ENCODE peak calls at places on chromosomes 2 and 18, in nine cellular contexts. B is glutamatergic neuron, P is endothelial cell, Y is lung, G is A549, J is brain microvascular endothelial cell, N is GM13976, A is epithelial cell of esophagus, E is tibial artery. M is an unnamed sample.

GRCh38 chr18:21853020-21853419 is 112.4 kb downstream of the MIB1 start:
- DNase-seq in B (no peak), P (no peak), Y (no peak), G (no peak), J (peak), N (peak), A (no peak), E (no peak), M (no peak)

GRCh38 chr2:23658466-23658942 is 268.4 kb downstream of the ATAD2B start:
- DNase-seq in B (no peak), P (no peak), Y (no peak), G (no peak), J (peak), N (peak), A (no peak), E (no peak), M (peak)

GRCh38 chr18:36465970-36466369 is 168.5 kb downstream of the FHOD3 start:
- DNase-seq in B (no peak), P (no peak), Y (no peak), G (no peak), J (no peak), N (no peak), A (no peak), E (no peak), M (no peak)

GRCh38 chr2:111624401-111625156 is 259.4 kb downstream of the ANAPC1 start:
- DNase-seq in B (no peak), P (no peak), Y (no peak), G (peak), J (no peak), N (no peak), A (peak), E (no peak), M (no peak)

GRCh38 chr18:55241016-55241415 is 281.8 kb upstream of the CCDC68 start:
- DNase-seq in B (no peak), P (no peak), Y (no peak), G (no peak), J (no peak), N (no peak), A (no peak), E (no peak), M (no peak)

GRCh38 chr2:202034249-202035088 is 814 bp downstream of the FZD7 start:
- DNase-seq in B (peak), P (peak), Y (no peak), G (peak), J (peak), N (peak), A (peak), E (peak), M (peak)

GRCh38 chr2:8364668-8365067 is 317.2 kb upstream of the ID2 start:
- DNase-seq in B (no peak), P (no peak), Y (no peak), G (peak), J (no peak), N (no peak), A (no peak), E (no peak), M (no peak)

GRCh38 chr2:11379558-11379957 is 35.1 kb upstream of the ROCK2 start:
- DNase-seq in B (no peak), P (no peak), Y (no peak), G (no peak), J (no peak), N (no peak), A (peak), E (no peak), M (no peak)

GRCh38 chr2:10530607-10531239 is 82.6 kb upstream of the ODC1 start:
- DNase-seq in B (no peak), P (no peak), Y (no peak), G (no peak), J (no peak), N (no peak), A (no peak), E (peak), M (no peak)

GRCh38 chr2:161312996-161313395 is 4.8 kb downstream of the PSMD14 start:
- DNase-seq in B (no peak), P (no peak), Y (no peak), G (peak), J (no peak), N (no peak), A (peak), E (no peak), M (no peak)

GRCh38 chr2:96205888-96206287 is 2.7 kb downstream of the STARD7 start:
- DNase-seq in B (no peak), P (no peak), Y (no peak), G (no peak), J (peak), N (no peak), A (peak), E (no peak), M (no peak)

GRCh38 chr2:147711031-147711430 is 133.8 kb upstream of the ACVR2A start:
- DNase-seq in B (no peak), P (no peak), Y (no peak), G (no peak), J (no peak), N (no peak), A (peak), E (no peak), M (no peak)

GRCh38 chr2:17879137-17879912 is 858 bp downstream of the KCNS3 start:
- DNase-seq in B (peak), P (peak), Y (peak), G (peak), J (peak), N (peak), A (peak), E (peak), M (peak)

GRCh38 chr2:13652531-13653313 is 936.0 kb downstream of the TRIB2 start:
- DNase-seq in B (no peak), P (no peak), Y (no peak), G (no peak), J (peak), N (no peak), A (peak), E (no peak), M (peak)

GRCh38 chr2:44943693-44944101 is 2.2 kb downstream of the SIX3 start:
- DNase-seq in B (no peak), P (no peak), Y (no peak), G (no peak), J (no peak), N (peak), A (no peak), E (no peak), M (no peak)

GRCh38 chr2:179455824-179456223 is 191.2 kb upstream of the SESTD1 start:
- DNase-seq in B (no peak), P (no peak), Y (no peak), G (no peak), J (peak), N (no peak), A (peak), E (no peak), M (no peak)

GRCh38 chr18:37712776-37713175 is 147.2 kb upstream of the CELF4 start:
- DNase-seq in B (no peak), P (no peak), Y (no peak), G (no peak), J (no peak), N (no peak), A (peak), E (no peak), M (no peak)

GRCh38 chr2:2577366-2577765 is 246.3 kb upstream of the MYT1L start:
- DNase-seq in B (peak), P (no peak), Y (no peak), G (no peak), J (no peak), N (no peak), A (no peak), E (no peak), M (no peak)

GRCh38 chr2:2580341-2580740 is 249.3 kb upstream of the MYT1L start:
- DNase-seq in B (no peak), P (no peak), Y (no peak), G (no peak), J (no peak), N (no peak), A (no peak), E (peak), M (no peak)

GRCh38 chr2:2582998-2583545 is 252.0 kb upstream of the MYT1L start:
- DNase-seq in B (no peak), P (no peak), Y (no peak), G (no peak), J (no peak), N (no peak), A (no peak), E (no peak), M (no peak)

GRCh38 chr2:2579814-2580213 is 248.7 kb upstream of the MYT1L start:
- DNase-seq in B (no peak), P (no peak), Y (no peak), G (no peak), J (no peak), N (no peak), A (no peak), E (no peak), M (no peak)

DNA sequence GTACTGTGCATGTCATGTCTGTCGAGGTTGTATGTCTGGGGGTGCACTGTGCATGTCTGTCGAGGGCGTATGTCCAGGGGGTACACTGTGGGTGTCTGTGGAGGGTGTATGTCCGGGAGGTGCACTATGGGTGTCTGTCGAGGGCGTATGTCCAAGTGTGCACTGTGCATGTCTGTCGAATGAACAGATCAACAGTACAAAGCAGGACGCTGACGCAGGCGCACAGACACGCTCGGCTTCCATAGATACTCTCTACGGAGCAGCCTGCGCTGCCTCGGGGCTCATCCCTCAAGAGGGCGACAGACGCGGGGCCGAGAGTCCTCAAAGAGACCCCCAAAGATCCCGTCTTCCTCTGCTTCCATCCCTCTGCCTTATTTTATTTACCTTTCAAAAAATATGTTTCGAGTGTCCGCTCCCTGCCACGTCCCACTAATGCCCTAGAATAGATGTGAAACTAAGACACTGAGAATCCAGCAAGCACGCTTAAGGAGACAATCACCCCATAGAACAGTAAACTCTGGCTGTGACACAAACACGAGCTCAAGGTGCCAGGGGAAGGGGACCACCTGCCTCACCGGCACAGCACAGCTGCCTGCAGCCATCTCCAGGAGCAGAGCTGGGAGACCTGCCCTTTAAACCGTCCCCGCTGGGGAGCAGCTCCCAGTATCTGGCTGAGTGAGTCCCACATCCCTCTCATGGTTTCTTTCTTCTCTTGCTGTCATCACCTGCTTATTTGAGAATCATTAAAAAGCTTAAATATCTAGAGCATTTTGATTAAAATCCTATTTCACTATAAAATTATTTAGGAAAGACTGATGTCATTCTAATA is 250.5 kb upstream of the MYT1L start:
- DNase-seq in B (no peak), P (no peak), Y (no peak), G (no peak), J (no peak), N (no peak), A (no peak), E (peak), M (no peak)
- TF ChIP-seq CTCF in B (no peak), P (no peak), Y (no peak), G (no peak), J (no peak), N (no peak), A (no peak), E (no peak), M (no peak)

DNA sequence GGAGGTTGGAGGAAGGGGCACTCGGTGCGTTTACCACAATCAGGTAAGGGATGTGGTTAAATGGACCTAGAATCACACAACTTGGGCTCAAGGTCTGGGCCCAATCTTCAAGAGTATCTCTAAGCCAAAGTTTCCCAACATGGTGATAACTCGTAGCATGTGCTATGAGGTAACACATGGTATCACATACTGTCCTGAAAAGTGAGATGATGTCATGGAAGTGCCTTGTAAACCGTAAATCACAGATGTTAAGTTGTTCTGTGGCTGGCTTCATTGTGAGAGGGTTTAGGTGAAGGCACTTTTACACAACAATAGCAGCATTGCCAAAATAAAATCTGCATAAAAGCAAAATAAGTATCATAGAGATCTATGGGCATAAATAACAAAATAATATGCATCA is 551.8 kb downstream of the PLCL1 start:
- DNase-seq in B (no peak), P (no peak), Y (no peak), G (no peak), J (no peak), N (no peak), A (no peak), E (no peak), M (no peak)
- TF ChIP-seq CTCF in B (no peak), P (no peak), Y (no peak), G (no peak), J (no peak), N (no peak), A (no peak), E (no peak), M (no peak)

GRCh38 chr2:21117688-21118087 is 6.1 kb upstream of the TDRD15 start:
- DNase-seq in B (no peak), P (no peak), Y (no peak), G (no peak), J (no peak), N (no peak), A (no peak), E (no peak), M (no peak)

GRCh38 chr2:21123473-21124393 is at the start of gene TDRD15:
- DNase-seq in B (no peak), P (no peak), Y (no peak), G (no peak), J (no peak), N (peak), A (no peak), E (no peak), M (no peak)

DNA sequence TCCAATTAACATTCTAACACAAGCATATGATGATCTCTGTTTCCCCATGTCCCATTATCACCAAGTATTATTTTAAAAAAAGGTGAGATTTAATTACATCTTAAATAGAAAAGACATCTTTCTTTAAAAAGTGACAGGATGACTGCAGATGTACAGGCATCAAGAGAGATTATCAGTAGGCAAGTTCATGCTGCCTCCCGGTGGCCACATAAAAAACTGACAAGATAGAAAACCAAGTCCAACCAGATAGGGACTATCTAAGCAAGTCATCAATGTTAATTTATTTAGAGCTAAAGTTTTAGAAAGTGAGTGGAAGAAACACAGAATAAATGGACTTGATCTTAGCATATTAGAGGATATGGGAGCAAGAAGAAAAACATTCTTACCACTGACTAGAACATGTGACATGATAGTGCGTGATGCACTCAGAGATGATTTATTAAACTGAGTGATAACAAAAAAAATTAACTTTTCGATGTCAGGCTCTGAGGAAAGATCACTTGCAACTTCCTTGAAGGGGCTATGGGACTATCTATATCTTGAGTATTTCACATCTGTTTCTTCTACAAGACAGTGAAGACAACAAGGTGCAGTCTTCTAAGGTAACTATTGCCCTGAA is 5.4 kb upstream of the TDRD15 start:
- DNase-seq in B (peak), P (peak), Y (no peak), G (peak), J (peak), N (peak), A (peak), E (no peak), M (peak)
- TF ChIP-seq CTCF in B (peak), P (peak), Y (peak), G (peak), J (peak), N (peak), A (peak), E (peak), M (peak)

DNA sequence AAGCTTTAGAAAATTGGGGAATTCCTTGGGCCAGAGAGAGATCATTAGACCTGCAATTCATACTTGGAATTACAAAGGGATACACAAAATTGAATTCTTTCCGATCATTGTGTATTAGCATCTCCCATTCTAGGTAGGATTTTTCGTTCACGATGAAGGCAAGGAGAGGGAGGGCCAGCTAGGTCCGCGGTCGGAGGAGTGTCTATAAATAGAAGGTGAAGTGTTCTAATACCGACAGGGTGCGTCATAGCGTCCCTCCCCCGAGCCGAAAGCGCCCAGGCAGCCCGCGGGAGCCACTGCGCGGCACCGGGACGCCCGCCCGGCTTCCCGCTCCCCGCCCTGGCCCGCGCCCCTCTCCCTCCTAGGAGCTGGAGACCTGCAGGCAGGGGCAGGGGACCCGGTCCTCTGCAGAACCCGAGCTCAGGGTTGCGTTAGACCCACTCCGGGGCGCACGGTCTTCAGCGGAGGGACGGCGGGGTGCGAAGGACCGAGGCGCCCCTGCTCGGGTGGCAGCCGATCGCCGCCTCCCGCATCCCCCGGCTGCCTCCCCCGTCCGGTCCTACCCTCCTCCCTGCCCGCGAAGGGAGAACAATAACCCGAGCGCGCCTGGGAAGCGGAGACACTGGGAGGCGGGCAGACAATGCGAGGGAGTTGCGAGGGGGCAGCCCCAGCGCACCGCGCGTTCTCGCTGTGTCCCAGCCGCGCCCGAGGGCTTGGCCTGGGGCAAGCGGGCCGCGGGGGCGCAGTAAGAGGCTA is 114.1 kb upstream of the SERTAD2 start:
- DNase-seq in B (peak), P (peak), Y (peak), G (peak), J (peak), N (peak), A (peak), E (peak), M (peak)
- TF ChIP-seq CTCF in B (no peak), P (no peak), Y (no peak), G (peak), J (no peak), N (peak), A (no peak), E (no peak), M (no peak)

GRCh38 chr18:52992041-52992440 is 652.0 kb downstream of the DCC start:
- DNase-seq in B (no peak), P (peak), Y (no peak), G (peak), J (no peak), N (no peak), A (peak), E (no peak), M (no peak)
- TF ChIP-seq CTCF in B (peak), P (no peak), Y (no peak), G (no peak), J (no peak), N (no peak), A (peak), E (no peak), M (no peak)

GRCh38 chr2:28663359-28663758 is 88.3 kb upstream of the PPP1CB start:
- DNase-seq in B (no peak), P (no peak), Y (no peak), G (peak), J (peak), N (no peak), A (peak), E (no peak), M (no peak)
- TF ChIP-seq CTCF in B (no peak), P (no peak), Y (no peak), G (no peak), J (peak), N (no peak), A (no peak), E (peak), M (no peak)

DNA sequence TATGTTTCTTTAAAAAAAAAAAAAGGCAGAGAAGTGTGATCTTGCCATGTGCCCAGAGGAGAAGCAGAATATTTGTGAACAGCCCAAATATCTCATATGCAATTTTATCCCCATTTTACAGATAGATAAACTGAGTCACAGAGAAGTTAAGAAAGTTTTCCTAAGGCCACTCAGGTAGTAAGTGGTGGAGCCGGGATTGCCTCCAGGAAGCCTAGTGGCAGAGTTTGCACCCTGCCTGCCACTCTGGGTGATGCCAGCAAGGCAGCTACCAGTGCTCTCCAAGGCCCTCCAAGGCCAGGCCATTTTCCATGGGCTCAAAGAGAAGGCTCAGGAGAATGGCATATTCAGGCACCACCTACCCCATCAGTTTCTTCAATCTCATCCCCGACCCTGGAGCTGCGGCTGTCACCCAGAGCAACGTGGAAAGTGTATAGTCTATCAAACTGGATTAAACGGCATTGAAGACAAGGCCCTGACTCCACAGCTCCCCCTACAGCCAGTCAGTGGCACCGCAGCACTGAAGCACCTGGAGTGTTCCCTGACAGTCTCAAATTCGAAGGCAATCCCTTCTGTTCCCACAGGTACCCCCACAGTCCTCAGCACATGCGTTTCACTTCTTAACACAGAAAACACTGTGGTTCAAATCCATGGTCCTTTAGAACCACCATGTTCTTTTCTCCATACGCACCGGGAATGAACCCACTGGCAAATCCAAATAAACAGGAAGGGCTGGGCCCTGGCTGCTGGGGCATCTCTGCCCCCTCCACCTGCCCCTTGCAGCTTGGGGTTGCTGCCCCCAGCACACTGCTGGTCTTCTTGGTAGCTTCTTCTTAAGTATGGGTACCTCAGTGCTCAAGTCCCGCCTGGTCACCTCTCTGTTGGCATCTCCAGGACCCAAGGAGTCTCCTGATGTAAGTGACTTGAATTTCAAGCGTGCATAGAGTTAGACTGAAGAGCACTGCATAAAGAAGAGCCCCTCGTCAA is 175.3 kb downstream of the INHBB start:
- DNase-seq in B (peak), P (peak), Y (peak), G (peak), J (peak), N (peak), A (peak), E (no peak), M (peak)
- TF ChIP-seq CTCF in B (peak), P (peak), Y (peak), G (peak), J (peak), N (peak), A (peak), E (peak), M (peak)

GRCh38 chr2:228039752-228040534 is 141.5 kb downstream of the SPHKAP start:
- DNase-seq in B (no peak), P (no peak), Y (no peak), G (peak), J (no peak), N (peak), A (peak), E (no peak), M (no peak)
- TF ChIP-seq CTCF in B (peak), P (peak), Y (no peak), G (peak), J (peak), N (peak), A (peak), E (peak), M (peak)